ENCODE peak calls at places on chromosomes 16 and 17, in four cellular contexts. P, T, C and R are unnamed samples.

GRCh38 chr17:74276051-74276476 is 2.0 kb downstream of the DNAI2 start:
- DNase-seq in P (no peak), T (no peak), C (no peak), R (no peak)

GRCh38 chr17:36008998-36009665 is 7.8 kb upstream of the CCL15 start:
- DNase-seq in P (no peak), T (peak), C (peak), R (peak)

GRCh38 chr16:73057369-73058210 is 9.7 kb upstream of the ZFHX3 start:
- DNase-seq in P (no peak), T (peak), C (peak), R (peak)

GRCh38 chr17:56499799-56500388 is 93.6 kb upstream of the NOG start:
- DNase-seq in P (no peak), T (no peak), C (peak), R (no peak)

GRCh38 chr16:84726079-84726669 is 26.4 kb downstream of the USP10 start:
- DNase-seq in P (no peak), T (peak), C (peak), R (peak)

GRCh38 chr17:37373530-37374159 is 2.1 kb upstream of the C17orf78 start:
- DNase-seq in P (no peak), T (peak), C (peak), R (peak)

GRCh38 chr16:87002717-87003413 is 314.3 kb downstream of the C16orf95 start:
- DNase-seq in P (no peak), T (no peak), C (no peak), R (no peak)

GRCh38 chr16:19980866-19981265 is 92.8 kb downstream of the GPR139 start:
- DNase-seq in P (no peak), T (peak), C (peak), R (peak)

GRCh38 chr17:81387235-81388060 is 7.8 kb upstream of the BAHCC1 start:
- DNase-seq in P (no peak), T (no peak), C (no peak), R (peak)

GRCh38 chr16:77775911-77776909 is 12.2 kb upstream of the VAT1L start:
- DNase-seq in P (no peak), T (no peak), C (no peak), R (no peak)

GRCh38 chr16:72536673-72537435 is 364.9 kb upstream of the PMFBP1 start:
- DNase-seq in P (no peak), T (no peak), C (no peak), R (no peak)

GRCh38 chr17:77716289-77716929 is 242.1 kb upstream of the TNRC6C start:
- DNase-seq in P (no peak), T (no peak), C (no peak), R (no peak)

GRCh38 chr17:75808905-75809621 is 24.5 kb downstream of the UNK start:
- DNase-seq in P (peak), T (no peak), C (no peak), R (peak)

GRCh38 chr16:56258508-56259424 is 67.5 kb downstream of the GNAO1 start:
- DNase-seq in P (no peak), T (no peak), C (no peak), R (no peak)

GRCh38 chr17:633641-634091 is 81.0 kb downstream of the VPS53 start:
- DNase-seq in P (no peak), T (no peak), C (no peak), R (no peak)

GRCh38 chr17:13749566-13750235 is 148.0 kb upstream of the HS3ST3A1 start:
- DNase-seq in P (no peak), T (no peak), C (no peak), R (no peak)

GRCh38 chr17:2933606-2934005 is 129.8 kb downstream of the OR1D5 start:
- DNase-seq in P (no peak), T (no peak), C (no peak), R (no peak)

GRCh38 chr17:6572997-6573396 is 16.6 kb upstream of the PITPNM3 start:
- DNase-seq in P (no peak), T (peak), C (no peak), R (no peak)

GRCh38 chr16:11320170-11320569 is 25.1 kb upstream of the RMI2 start:
- DNase-seq in P (no peak), T (no peak), C (no peak), R (no peak)

GRCh38 chr16:31344712-31345111 is 10.3 kb upstream of the ITGAX start:
- DNase-seq in P (peak), T (no peak), C (no peak), R (no peak)

GRCh38 chr16:252366-253337 is 18.0 kb downstream of the FAM234A start:
- DNase-seq in P (peak), T (no peak), C (peak), R (no peak)

GRCh38 chr16:72072514-72073342 is 9.7 kb downstream of the HPR start:
- DNase-seq in P (no peak), T (no peak), C (peak), R (no peak)

GRCh38 chr16:11474617-11475291 is 112.0 kb downstream of the LITAF start:
- DNase-seq in P (no peak), T (no peak), C (no peak), R (no peak)

GRCh38 chr17:5254414-5254813 is 19.8 kb upstream of the SCIMP start:
- DNase-seq in P (no peak), T (no peak), C (no peak), R (no peak)

GRCh38 chr16:2061023-2061422 is 13.2 kb downstream of the TSC2 start:
- DNase-seq in P (no peak), T (no peak), C (no peak), R (no peak)

GRCh38 chr16:89052824-89053724 is 40.6 kb upstream of the ACSF3 start:
- DNase-seq in P (no peak), T (no peak), C (peak), R (peak)

GRCh38 chr17:74779948-74780400 is 3.8 kb upstream of the NAT9 start:
- DNase-seq in P (peak), T (no peak), C (no peak), R (no peak)

GRCh38 chr17:2174471-2175293 is 119.8 kb downstream of the HIC1 start:
- DNase-seq in P (no peak), T (no peak), C (no peak), R (peak)

GRCh38 chr16:14345512-14346115 is 274.5 kb downstream of the MRTFB start:
- DNase-seq in P (no peak), T (no peak), C (no peak), R (no peak)

GRCh38 chr16:69906838-69907301 is 44.3 kb upstream of the CLEC18A start:
- DNase-seq in P (no peak), T (no peak), C (no peak), R (no peak)

GRCh38 chr16:75019586-75019985 is 20.8 kb downstream of the ZNRF1 start:
- DNase-seq in P (no peak), T (no peak), C (no peak), R (no peak)

GRCh38 chr16:17335826-17336492 is 134.8 kb downstream of the XYLT1 start:
- DNase-seq in P (no peak), T (no peak), C (no peak), R (no peak)

GRCh38 chr16:68636818-68637217 is 8.3 kb upstream of the CDH3 start:
- DNase-seq in P (no peak), T (no peak), C (no peak), R (no peak)

GRCh38 chr16:65468121-65468520 is 346.3 kb upstream of the CDH11 start:
- DNase-seq in P (no peak), T (no peak), C (no peak), R (no peak)

GRCh38 chr16:4771646-4772045 is 4.7 kb upstream of the ZNF500 start:
- DNase-seq in P (no peak), T (no peak), C (no peak), R (peak)

GRCh38 chr17:82267575-82268379 is 5.7 kb downstream of the CSNK1D start:
- DNase-seq in P (no peak), T (no peak), C (no peak), R (peak)

GRCh38 chr16:85049864-85050263 is 22.3 kb downstream of the KIAA0513 start:
- DNase-seq in P (no peak), T (no peak), C (peak), R (no peak)

GRCh38 chr17:51228177-51228576 is 31.7 kb downstream of the MBTD1 start:
- DNase-seq in P (no peak), T (no peak), C (no peak), R (no peak)

GRCh38 chr17:59888145-59888750 is 4.5 kb downstream of the TUBD1 start:
- DNase-seq in P (no peak), T (no peak), C (no peak), R (no peak)

GRCh38 chr17:8300629-8301242 is 5.5 kb upstream of the SLC25A35 start:
- DNase-seq in P (peak), T (peak), C (peak), R (peak)

GRCh38 chr17:41918392-41919164 is at the start of gene ACLY:
- DNase-seq in P (no peak), T (peak), C (peak), R (peak)

GRCh38 chr17:41919165-41919817 is 540 bp upstream of the ACLY start:
- DNase-seq in P (peak), T (peak), C (peak), R (no peak)

GRCh38 chr17:41920580-41920955 is 1.8 kb upstream of the ACLY start:
- DNase-seq in P (no peak), T (no peak), C (no peak), R (no peak)

GRCh38 chr17:41917957-41918391 is 777 bp downstream of the ACLY start:
- DNase-seq in P (no peak), T (peak), C (peak), R (peak)

GRCh38 chr17:41919840-41920579 is 1.3 kb upstream of the ACLY start:
- DNase-seq in P (no peak), T (peak), C (no peak), R (no peak)
- H3K4me2 ChIP-seq in P (peak), T (peak), C (peak), R (peak)

GRCh38 chr17:40354191-40355122 is 10.1 kb downstream of the GJD3 start:
- DNase-seq in P (no peak), T (no peak), C (no peak), R (no peak)

GRCh38 chr17:40350410-40351184 is 13.9 kb downstream of the GJD3 start:
- DNase-seq in P (no peak), T (no peak), C (no peak), R (peak)

GRCh38 chr17:40352044-40352778 is 12.3 kb downstream of the GJD3 start:
- DNase-seq in P (no peak), T (no peak), C (no peak), R (no peak)

GRCh38 chr17:40351185-40352043 is 13.1 kb downstream of the GJD3 start:
- DNase-seq in P (no peak), T (no peak), C (no peak), R (peak)

GRCh38 chr17:40352779-40353394 is 11.7 kb downstream of the GJD3 start:
- DNase-seq in P (no peak), T (no peak), C (no peak), R (no peak)
- TF ChIP-seq EP300 in P (no peak), T (no peak), C (peak), R (no peak)

GRCh38 chr16:57791156-57791902 is 11.0 kb downstream of the KIFC3 start:
- DNase-seq in P (no peak), T (no peak), C (no peak), R (no peak)
- TF ChIP-seq JUND in P (no peak), T (no peak), C (no peak), R (no peak)

GRCh38 chr17:43019418-43019817 is 2.8 kb downstream of the VAT1 start:
- DNase-seq in P (no peak), T (no peak), C (peak), R (no peak)
- H3K4me2 ChIP-seq in P (no peak), T (peak), C (peak), R (peak)

DNA sequence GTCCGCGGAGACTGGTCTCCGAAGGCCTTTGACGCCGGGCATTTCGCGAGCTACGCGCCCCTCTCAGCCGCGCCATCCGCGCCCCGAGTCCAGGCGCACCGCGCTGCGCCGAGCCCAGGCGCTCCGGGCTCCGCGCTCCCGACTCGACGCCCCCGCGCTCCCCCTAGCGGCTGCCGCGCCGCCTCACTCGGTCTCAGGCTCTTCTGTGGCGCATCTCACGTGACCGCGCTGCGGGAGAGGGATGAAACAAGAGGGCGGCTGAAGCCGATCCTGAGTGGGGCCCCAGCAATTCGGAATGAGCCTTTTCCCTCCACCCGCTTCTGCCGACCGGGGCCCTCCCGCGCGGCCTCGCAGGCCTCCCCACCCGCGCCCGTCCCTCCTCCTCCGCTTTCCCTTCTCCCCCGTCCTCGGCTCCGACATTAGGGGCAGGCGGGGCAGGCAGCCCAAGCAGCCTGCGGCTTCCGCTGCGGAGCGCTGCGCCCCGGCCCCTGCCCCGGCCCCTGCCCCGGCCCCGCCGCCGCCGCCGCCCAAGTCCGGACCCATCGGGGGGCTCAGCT is 42.5 kb upstream of the AMZ2 start:
- DNase-seq in P (no peak), T (peak), C (peak), R (peak)
- TF ChIP-seq EP300 in P (no peak), T (peak), C (no peak), R (peak)

GRCh38 chr17:28745777-28746473 is 2.1 kb downstream of the TRAF4 start:
- DNase-seq in P (no peak), T (peak), C (no peak), R (no peak)
- TF ChIP-seq JUND in P (no peak), T (no peak), C (no peak), R (no peak)

DNA sequence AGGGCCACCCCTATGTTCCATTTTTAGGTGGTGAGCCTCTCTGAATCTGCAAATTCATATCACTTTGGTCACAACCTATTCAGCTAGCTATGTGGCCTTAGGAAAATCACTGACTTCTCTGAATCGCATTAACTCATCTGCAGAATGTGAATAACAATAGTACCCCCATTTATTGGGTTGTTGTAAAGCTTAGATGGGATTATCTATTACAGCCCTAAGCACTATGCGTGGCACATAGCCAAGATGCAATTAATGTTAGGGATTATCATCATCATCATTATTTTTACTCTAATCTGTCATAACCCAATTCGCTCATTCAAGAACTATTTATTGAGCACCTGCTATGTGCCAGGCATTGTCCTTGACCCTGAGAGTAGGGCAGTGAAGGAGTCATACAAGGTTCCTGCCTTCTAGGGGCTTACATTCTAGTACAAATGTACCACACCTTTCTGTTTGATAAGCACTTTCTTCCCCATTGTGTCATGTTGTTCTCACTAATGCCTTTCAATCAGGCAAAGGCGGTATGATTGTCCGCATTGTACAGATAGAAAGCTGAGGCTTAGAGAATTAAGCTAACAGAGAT is 38.5 kb downstream of the CHD9 start:
- DNase-seq in P (no peak), T (no peak), C (no peak), R (no peak)
- H3K4me2 ChIP-seq in P (peak), T (no peak), C (no peak), R (no peak)

GRCh38 chr16:23539984-23540816 is 16.9 kb downstream of the EARS2 start:
- DNase-seq in P (no peak), T (no peak), C (no peak), R (no peak)
- TF ChIP-seq EP300 in P (no peak), T (no peak), C (no peak), R (no peak)